ENCODE peak calls at places on chromosomes 16 and 17, in eight cellular contexts. One of them, this sample, is unnamed. For H3K4me1, the result is how much of the 10 kb centered on the place peaks cover.

GRCh38 chr17:77346765-77347164 is 206.0 kb downstream of the SEC14L1 start:
- DNase-seq in CD4-positive, alpha-beta memory T cell: no peak
- DNase-seq in left ventricle myocardium inferior: no peak
- DNase-seq in esophagus muscularis mucosa: peak
- DNase-seq in ovary: no peak
- DNase-seq in CD8-positive, alpha-beta memory T cell: no peak
- DNase-seq in A549: no peak
- DNase-seq in K562: no peak
- DNase-seq in this sample: no peak

GRCh38 chr17:83005639-83006038 is 73.8 kb upstream of the METRNL start:
- DNase-seq in esophagus muscularis mucosa: peak
- DNase-seq in left ventricle myocardium inferior: no peak
- DNase-seq in K562: no peak
- DNase-seq in A549: no peak
- DNase-seq in ovary: no peak
- DNase-seq in CD8-positive, alpha-beta memory T cell: no peak
- DNase-seq in CD4-positive, alpha-beta memory T cell: no peak
- DNase-seq in this sample: no peak

GRCh38 chr17:56891751-56892150 is 22.1 kb downstream of the TRIM25 start:
- DNase-seq in ovary: no peak
- DNase-seq in CD8-positive, alpha-beta memory T cell: peak
- DNase-seq in A549: no peak
- DNase-seq in esophagus muscularis mucosa: no peak
- DNase-seq in CD4-positive, alpha-beta memory T cell: peak
- DNase-seq in K562: peak
- DNase-seq in left ventricle myocardium inferior: peak
- DNase-seq in this sample: no peak

GRCh38 chr16:65121870-65122723 is at the start of gene CDH11:
- DNase-seq in A549: no peak
- DNase-seq in K562: no peak
- DNase-seq in left ventricle myocardium inferior: peak
- DNase-seq in ovary: peak
- DNase-seq in CD8-positive, alpha-beta memory T cell: no peak
- DNase-seq in esophagus muscularis mucosa: peak
- DNase-seq in CD4-positive, alpha-beta memory T cell: no peak
- DNase-seq in this sample: no peak

GRCh38 chr17:77129568-77130301 is 11.0 kb upstream of the SEC14L1 start:
- DNase-seq in esophagus muscularis mucosa: no peak
- DNase-seq in CD8-positive, alpha-beta memory T cell: no peak
- DNase-seq in CD4-positive, alpha-beta memory T cell: no peak
- DNase-seq in ovary: no peak
- DNase-seq in left ventricle myocardium inferior: no peak
- DNase-seq in K562: no peak
- DNase-seq in A549: no peak
- DNase-seq in this sample: no peak

GRCh38 chr17:56898874-56899273 is 15.0 kb downstream of the TRIM25 start:
- DNase-seq in esophagus muscularis mucosa: no peak
- DNase-seq in CD8-positive, alpha-beta memory T cell: no peak
- DNase-seq in ovary: no peak
- DNase-seq in CD4-positive, alpha-beta memory T cell: no peak
- DNase-seq in left ventricle myocardium inferior: no peak
- DNase-seq in A549: no peak
- DNase-seq in K562: peak
- DNase-seq in this sample: no peak

GRCh38 chr17:80026359-80027042 is 9.2 kb downstream of the TBC1D16 start:
- DNase-seq in CD4-positive, alpha-beta memory T cell: no peak
- DNase-seq in CD8-positive, alpha-beta memory T cell: no peak
- DNase-seq in ovary: no peak
- DNase-seq in left ventricle myocardium inferior: no peak
- DNase-seq in A549: no peak
- DNase-seq in esophagus muscularis mucosa: no peak
- DNase-seq in K562: no peak
- DNase-seq in this sample: no peak

GRCh38 chr17:67246648-67247415 is 1.8 kb upstream of the HELZ start:
- DNase-seq in esophagus muscularis mucosa: no peak
- DNase-seq in left ventricle myocardium inferior: no peak
- DNase-seq in K562: peak
- DNase-seq in A549: peak
- DNase-seq in ovary: no peak
- DNase-seq in CD8-positive, alpha-beta memory T cell: peak
- DNase-seq in CD4-positive, alpha-beta memory T cell: peak
- DNase-seq in this sample: no peak

GRCh38 chr16:2474877-2475412 is at the start of gene TBC1D24:
- DNase-seq in K562: peak
- DNase-seq in CD8-positive, alpha-beta memory T cell: peak
- DNase-seq in A549: peak
- DNase-seq in CD4-positive, alpha-beta memory T cell: peak
- DNase-seq in left ventricle myocardium inferior: peak
- DNase-seq in esophagus muscularis mucosa: no peak
- DNase-seq in ovary: peak
- DNase-seq in this sample: no peak

GRCh38 chr17:57284984-57285646 is 28.8 kb downstream of the MSI2 start:
- DNase-seq in esophagus muscularis mucosa: no peak
- DNase-seq in A549: no peak
- DNase-seq in CD8-positive, alpha-beta memory T cell: no peak
- DNase-seq in left ventricle myocardium inferior: no peak
- DNase-seq in K562: peak
- DNase-seq in ovary: peak
- DNase-seq in CD4-positive, alpha-beta memory T cell: peak
- DNase-seq in this sample: peak

GRCh38 chr16:80197790-80198201 is 343.0 kb upstream of the DYNLRB2 start:
- DNase-seq in CD8-positive, alpha-beta memory T cell: no peak
- DNase-seq in ovary: no peak
- DNase-seq in left ventricle myocardium inferior: no peak
- DNase-seq in A549: peak
- DNase-seq in CD4-positive, alpha-beta memory T cell: no peak
- DNase-seq in K562: no peak
- DNase-seq in esophagus muscularis mucosa: no peak
- DNase-seq in this sample: no peak

GRCh38 chr16:88651276-88651988 is 579 bp upstream of the CYBA start:
- DNase-seq in A549: no peak
- DNase-seq in esophagus muscularis mucosa: no peak
- DNase-seq in ovary: no peak
- DNase-seq in K562: peak
- DNase-seq in left ventricle myocardium inferior: peak
- DNase-seq in CD4-positive, alpha-beta memory T cell: peak
- DNase-seq in CD8-positive, alpha-beta memory T cell: peak
- DNase-seq in this sample: no peak

GRCh38 chr17:62735027-62735651 is 73.0 kb downstream of the MARCHF10 start:
- DNase-seq in CD4-positive, alpha-beta memory T cell: no peak
- DNase-seq in ovary: no peak
- DNase-seq in CD8-positive, alpha-beta memory T cell: no peak
- DNase-seq in A549: no peak
- DNase-seq in K562: no peak
- DNase-seq in left ventricle myocardium inferior: no peak
- DNase-seq in esophagus muscularis mucosa: no peak
- DNase-seq in this sample: no peak

GRCh38 chr16:9186061-9186460 is 94.6 kb downstream of the HAPSTR1 start:
- DNase-seq in K562: no peak
- DNase-seq in A549: no peak
- DNase-seq in CD8-positive, alpha-beta memory T cell: no peak
- DNase-seq in left ventricle myocardium inferior: no peak
- DNase-seq in ovary: no peak
- DNase-seq in CD4-positive, alpha-beta memory T cell: no peak
- DNase-seq in esophagus muscularis mucosa: no peak
- DNase-seq in this sample: no peak

GRCh38 chr16:9191274-9191850 is 99.9 kb downstream of the HAPSTR1 start:
- DNase-seq in CD8-positive, alpha-beta memory T cell: no peak
- DNase-seq in esophagus muscularis mucosa: no peak
- DNase-seq in CD4-positive, alpha-beta memory T cell: no peak
- DNase-seq in ovary: no peak
- DNase-seq in A549: no peak
- DNase-seq in K562: no peak
- DNase-seq in left ventricle myocardium inferior: no peak
- DNase-seq in this sample: no peak

GRCh38 chr16:9184354-9184690 is 92.9 kb downstream of the HAPSTR1 start:
- DNase-seq in K562: no peak
- DNase-seq in A549: no peak
- DNase-seq in ovary: no peak
- DNase-seq in CD8-positive, alpha-beta memory T cell: no peak
- DNase-seq in esophagus muscularis mucosa: no peak
- DNase-seq in CD4-positive, alpha-beta memory T cell: no peak
- DNase-seq in left ventricle myocardium inferior: no peak
- DNase-seq in this sample: no peak

GRCh38 chr16:9183682-9184353 is 92.4 kb downstream of the HAPSTR1 start:
- DNase-seq in ovary: no peak
- DNase-seq in CD8-positive, alpha-beta memory T cell: no peak
- DNase-seq in K562: peak
- DNase-seq in esophagus muscularis mucosa: no peak
- DNase-seq in left ventricle myocardium inferior: no peak
- DNase-seq in CD4-positive, alpha-beta memory T cell: no peak
- DNase-seq in A549: no peak
- DNase-seq in this sample: no peak

DNA sequence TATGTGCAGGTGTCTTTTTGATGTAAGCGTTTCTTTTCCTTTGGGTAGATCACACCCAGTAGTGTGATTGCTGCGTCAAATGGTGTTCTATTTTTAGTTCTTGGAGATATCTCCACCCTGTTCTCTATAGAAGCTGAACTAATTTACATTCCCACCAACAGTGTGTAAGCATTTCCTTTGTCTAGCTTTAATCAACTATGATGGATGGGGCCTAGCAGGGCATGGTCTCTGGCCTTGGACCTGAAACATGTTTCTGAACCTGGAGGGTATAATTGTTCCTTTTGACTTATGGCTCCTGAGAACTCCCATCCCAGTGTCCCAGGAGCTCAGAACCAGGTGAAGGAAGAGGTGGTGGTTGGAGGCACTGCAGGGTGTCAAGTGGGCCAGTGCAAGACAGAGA is 94.0 kb downstream of the HAPSTR1 start:
- DNase-seq in esophagus muscularis mucosa: no peak
- DNase-seq in CD4-positive, alpha-beta memory T cell: no peak
- DNase-seq in A549: no peak
- DNase-seq in ovary: no peak
- DNase-seq in left ventricle myocardium inferior: no peak
- DNase-seq in CD8-positive, alpha-beta memory T cell: no peak
- DNase-seq in K562: no peak
- DNase-seq in this sample: no peak
- H3K4me1 ChIP-seq in esophagus muscularis mucosa: under half
- H3K4me1 ChIP-seq in CD4-positive, alpha-beta memory T cell: under half
- H3K4me1 ChIP-seq in A549: under half
- H3K4me1 ChIP-seq in ovary: under half
- H3K4me1 ChIP-seq in left ventricle myocardium inferior: under half
- H3K4me1 ChIP-seq in CD8-positive, alpha-beta memory T cell: under half
- H3K4me1 ChIP-seq in K562: under half
- H3K4me1 ChIP-seq in this sample: under half

DNA sequence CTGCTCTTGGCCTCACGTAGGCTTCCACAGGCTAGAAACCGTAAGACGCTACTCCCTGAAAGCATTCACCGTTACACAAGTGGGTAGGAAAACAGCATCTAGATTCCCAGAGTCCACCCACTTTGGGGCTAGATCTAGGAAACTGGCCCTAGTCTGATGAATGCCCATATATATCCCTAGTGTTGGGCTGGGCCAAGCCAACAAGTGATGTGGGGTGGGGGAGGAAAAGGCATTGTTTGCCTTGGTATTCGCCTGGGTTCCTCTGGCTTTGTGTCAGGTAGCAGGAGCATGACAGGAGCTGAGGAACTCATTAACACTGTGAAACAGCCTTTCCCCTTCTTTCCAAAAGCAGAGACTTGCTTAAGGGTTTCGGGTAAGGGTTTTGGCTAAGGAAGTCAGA is 112.4 kb downstream of the SMG6 start:
- DNase-seq in CD4-positive, alpha-beta memory T cell: no peak
- DNase-seq in ovary: peak
- DNase-seq in K562: no peak
- DNase-seq in left ventricle myocardium inferior: no peak
- DNase-seq in A549: no peak
- DNase-seq in CD8-positive, alpha-beta memory T cell: no peak
- DNase-seq in esophagus muscularis mucosa: no peak
- DNase-seq in this sample: no peak
- H3K4me1 ChIP-seq in CD4-positive, alpha-beta memory T cell: under half
- H3K4me1 ChIP-seq in ovary: under half
- H3K4me1 ChIP-seq in K562: under half
- H3K4me1 ChIP-seq in left ventricle myocardium inferior: half or more
- H3K4me1 ChIP-seq in A549: under half
- H3K4me1 ChIP-seq in CD8-positive, alpha-beta memory T cell: under half
- H3K4me1 ChIP-seq in esophagus muscularis mucosa: half or more
- H3K4me1 ChIP-seq in this sample: under half

GRCh38 chr17:48054238-48055185 is 6.4 kb downstream of the NFE2L1 start:
- DNase-seq in left ventricle myocardium inferior: peak
- DNase-seq in A549: no peak
- DNase-seq in ovary: peak
- DNase-seq in CD4-positive, alpha-beta memory T cell: no peak
- DNase-seq in esophagus muscularis mucosa: no peak
- DNase-seq in K562: peak
- DNase-seq in CD8-positive, alpha-beta memory T cell: no peak
- DNase-seq in this sample: peak

GRCh38 chr17:48052956-48053757 is 5.0 kb downstream of the NFE2L1 start:
- DNase-seq in left ventricle myocardium inferior: peak
- DNase-seq in K562: peak
- DNase-seq in esophagus muscularis mucosa: no peak
- DNase-seq in ovary: peak
- DNase-seq in CD8-positive, alpha-beta memory T cell: no peak
- DNase-seq in CD4-positive, alpha-beta memory T cell: no peak
- DNase-seq in A549: no peak
- DNase-seq in this sample: no peak

GRCh38 chr17:48055531-48056245 is 7.5 kb downstream of the NFE2L1 start:
- DNase-seq in ovary: no peak
- DNase-seq in CD4-positive, alpha-beta memory T cell: no peak
- DNase-seq in left ventricle myocardium inferior: no peak
- DNase-seq in esophagus muscularis mucosa: no peak
- DNase-seq in CD8-positive, alpha-beta memory T cell: no peak
- DNase-seq in K562: no peak
- DNase-seq in A549: no peak
- DNase-seq in this sample: peak

GRCh38 chr17:48051706-48052486 is 3.7 kb downstream of the NFE2L1 start:
- DNase-seq in esophagus muscularis mucosa: peak
- DNase-seq in ovary: peak
- DNase-seq in A549: no peak
- DNase-seq in left ventricle myocardium inferior: peak
- DNase-seq in CD4-positive, alpha-beta memory T cell: no peak
- DNase-seq in CD8-positive, alpha-beta memory T cell: no peak
- DNase-seq in K562: peak
- DNase-seq in this sample: no peak

DNA sequence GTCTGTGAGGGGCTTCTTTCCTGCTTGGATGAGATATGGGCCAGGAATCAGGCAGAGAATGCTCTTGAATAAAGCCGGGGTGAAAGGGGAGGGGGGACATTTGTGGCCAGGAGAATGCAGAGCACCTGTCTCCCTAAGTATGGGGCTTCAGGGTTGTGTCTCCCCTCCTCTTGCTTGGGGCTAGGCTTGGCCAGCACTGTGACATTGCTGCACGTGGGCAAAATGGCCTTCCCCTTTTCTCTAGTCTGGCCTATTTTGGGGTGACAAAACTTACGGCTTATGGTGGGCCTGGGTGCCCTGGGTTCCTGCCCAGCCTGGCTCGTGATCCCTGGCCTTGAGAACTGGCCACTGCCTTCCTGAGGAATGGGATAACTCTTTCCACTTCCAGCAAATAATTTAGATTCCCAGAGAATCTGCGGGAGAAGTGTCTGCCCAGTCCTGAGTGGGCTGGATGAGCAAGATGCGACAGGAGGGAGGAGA is 5.6 kb downstream of the NFE2L1 start:
- DNase-seq in CD8-positive, alpha-beta memory T cell: no peak
- DNase-seq in A549: no peak
- DNase-seq in CD4-positive, alpha-beta memory T cell: no peak
- DNase-seq in esophagus muscularis mucosa: no peak
- DNase-seq in ovary: no peak
- DNase-seq in K562: no peak
- DNase-seq in left ventricle myocardium inferior: no peak
- DNase-seq in this sample: no peak
- H3K4me1 ChIP-seq in CD8-positive, alpha-beta memory T cell: under half
- H3K4me1 ChIP-seq in A549: half or more
- H3K4me1 ChIP-seq in CD4-positive, alpha-beta memory T cell: half or more
- H3K4me1 ChIP-seq in esophagus muscularis mucosa: half or more
- H3K4me1 ChIP-seq in ovary: under half
- H3K4me1 ChIP-seq in K562: half or more
- H3K4me1 ChIP-seq in left ventricle myocardium inferior: half or more
- H3K4me1 ChIP-seq in this sample: under half

GRCh38 chr17:34024303-34025178 is 230.5 kb upstream of the CCL2 start:
- DNase-seq in ovary: no peak
- DNase-seq in left ventricle myocardium inferior: no peak
- DNase-seq in A549: no peak
- DNase-seq in CD4-positive, alpha-beta memory T cell: no peak
- DNase-seq in K562: no peak
- DNase-seq in esophagus muscularis mucosa: peak
- DNase-seq in CD8-positive, alpha-beta memory T cell: no peak
- DNase-seq in this sample: no peak
- H3K4me1 ChIP-seq in ovary: under half
- H3K4me1 ChIP-seq in left ventricle myocardium inferior: under half
- H3K4me1 ChIP-seq in A549: under half
- H3K4me1 ChIP-seq in CD4-positive, alpha-beta memory T cell: under half
- H3K4me1 ChIP-seq in K562: under half
- H3K4me1 ChIP-seq in esophagus muscularis mucosa: under half
- H3K4me1 ChIP-seq in CD8-positive, alpha-beta memory T cell: under half
- H3K4me1 ChIP-seq in this sample: under half

This sample was measured in iPS DF 6.9.